ENCODE peak calls at places on chromosome 22, in nine cellular contexts. P, X, H, Q, F, B, Z, N and C are unnamed samples.
A peak's percentile ranks its signal among the peaks of the same experiment; 100 is the strongest.

GRCh38 chr22:26364066-26365015 is 64.7 kb upstream of the ASPHD2 start:
- DNase-seq in F (peak; percentile 79), P (peak; percentile 21), N (no peak), H (peak; percentile 49), Q (peak; percentile 70), Z (peak; percentile 20), X (peak; percentile 80), B (peak; percentile 59), C (no peak)

GRCh38 chr22:17086301-17086700 is 1.5 kb downstream of the IL17RA start:
- DNase-seq in Z (no peak), X (no peak), B (no peak), P (no peak), N (no peak), Q (no peak), H (no peak), F (no peak), C (no peak)

GRCh38 chr22:30298005-30298701 is 8.8 kb upstream of the CASTOR1 start:
- DNase-seq in N (no peak), Q (peak; percentile 60), X (no peak), H (no peak), F (no peak), Z (no peak), P (no peak), B (no peak), C (no peak)

GRCh38 chr22:32204211-32204855 is 540 bp downstream of the RFPL2 start:
- DNase-seq in N (no peak), Q (peak; percentile 47), X (no peak), Z (no peak), P (no peak), H (no peak), F (no peak), B (peak; percentile 66), C (no peak)

GRCh38 chr22:21735198-21736083 is at the start of gene YPEL1:
- DNase-seq in Z (peak; percentile 97), B (peak; percentile 99), N (peak; percentile 98), X (peak; percentile 95), P (peak; percentile 96), Q (peak; percentile 97), H (peak; percentile 97), F (peak; percentile 70), C (peak; percentile 99)

GRCh38 chr22:44920183-44920582 is 89.6 kb downstream of the PHF21B start:
- DNase-seq in X (no peak), F (no peak), H (no peak), Q (no peak), N (no peak), P (no peak), B (peak; percentile 29), Z (no peak), C (peak; percentile 32)

GRCh38 chr22:16960884-16961249 is 47.2 kb downstream of the GAB4 start:
- DNase-seq in P (no peak), N (no peak), Z (no peak), F (no peak), B (no peak), X (no peak), Q (no peak), H (no peak), C (peak; percentile 66)

GRCh38 chr22:31958625-31959239 is 14.4 kb downstream of the YWHAH start:
- DNase-seq in H (no peak), P (no peak), Q (no peak), F (no peak), X (no peak), Z (no peak), B (no peak), N (no peak), C (peak; percentile 39)

GRCh38 chr22:39215430-39216142 is 29.2 kb downstream of the PDGFB start:
- DNase-seq in B (no peak), Z (no peak), P (no peak), N (peak; percentile 25), X (no peak), F (peak; percentile 35), Q (no peak), H (no peak), C (peak; percentile 61)

GRCh38 chr22:30234786-30235470 is 11.6 kb downstream of the LIF start:
- DNase-seq in Z (no peak), F (no peak), N (no peak), X (peak; percentile 82), P (no peak), B (no peak), Q (peak; percentile 74), H (no peak), C (no peak)

GRCh38 chr22:47837703-47838102 is 1075.3 kb downstream of the TBC1D22A start:
- DNase-seq in H (no peak), Z (no peak), X (no peak), F (peak; percentile 13), P (no peak), Q (no peak), B (no peak), N (no peak), C (no peak)

GRCh38 chr22:43398246-43398645 is 13.6 kb upstream of the MPPED1 start:
- DNase-seq in Q (no peak), Z (no peak), B (no peak), H (no peak), N (no peak), F (no peak), X (no peak), P (no peak), C (no peak)

GRCh38 chr22:33544707-33545106 is 375.6 kb downstream of the LARGE1 start:
- DNase-seq in H (no peak), P (no peak), N (no peak), Z (no peak), Q (no peak), B (no peak), F (no peak), X (peak; percentile 72), C (no peak)

GRCh38 chr22:30806391-30806861 is 111.8 kb downstream of the OSBP2 start:
- DNase-seq in N (no peak), F (peak; percentile 66), Q (no peak), B (no peak), Z (no peak), P (no peak), H (no peak), X (peak; percentile 67), C (no peak)

GRCh38 chr22:47088480-47089145 is 326.2 kb downstream of the TBC1D22A start:
- DNase-seq in Q (no peak), H (no peak), P (no peak), B (no peak), Z (no peak), F (no peak), X (peak; percentile 10), N (no peak), C (no peak)

GRCh38 chr22:23531283-23531921 is 48.7 kb downstream of the IGLL1 start:
- DNase-seq in F (no peak), X (no peak), B (peak; percentile 50), Z (no peak), P (no peak), H (no peak), N (peak; percentile 33), Q (no peak), C (peak; percentile 54)

DNA sequence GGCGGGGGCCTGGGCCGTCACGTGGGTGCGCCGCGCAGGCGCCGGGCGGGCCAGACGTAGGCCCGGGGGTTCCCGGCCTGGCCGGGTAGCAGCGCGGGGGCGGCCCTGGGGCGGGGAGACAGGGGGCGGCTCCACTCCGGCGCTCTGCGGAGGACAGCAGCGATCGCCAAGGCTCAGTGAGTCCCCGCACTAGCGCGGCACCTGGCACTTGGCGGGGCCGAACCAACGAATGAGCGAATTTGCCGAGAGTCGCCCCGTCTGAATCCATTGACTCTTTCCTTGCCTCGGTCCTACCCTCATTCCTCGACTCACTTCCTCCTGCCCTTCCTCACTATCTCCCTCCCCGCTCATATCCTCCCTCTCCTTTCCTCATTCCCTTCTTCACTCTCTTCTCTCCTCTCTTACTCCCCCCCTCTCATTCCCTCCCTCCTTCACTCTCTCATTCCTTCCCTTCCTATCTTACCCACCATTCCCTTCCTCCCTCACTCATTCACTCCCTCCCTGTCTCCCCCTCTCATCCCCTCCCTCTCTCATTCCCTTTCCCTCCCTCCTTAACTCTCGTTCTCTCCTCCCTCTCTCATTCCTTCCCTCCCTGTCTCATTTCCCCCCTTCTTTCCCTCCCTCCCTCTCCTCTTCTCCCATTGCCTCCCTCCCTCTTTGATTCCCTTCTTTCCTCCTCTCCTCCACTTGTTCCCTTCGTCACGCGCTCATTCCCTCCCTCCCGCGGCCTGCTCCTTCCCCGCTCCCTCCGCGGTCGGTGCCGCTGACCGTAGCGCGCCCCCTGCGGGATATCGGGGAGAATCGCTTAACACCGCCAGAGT is 476 bp upstream of the KLHL22 start:
- DNase-seq in F (peak; percentile 73), Z (peak; percentile 92), B (peak; percentile 95), N (peak; percentile 96), Q (peak; percentile 93), P (peak; percentile 92), X (peak; percentile 87), H (peak; percentile 94), C (peak; percentile 99)
- TF ChIP-seq POLR2A in F (peak; percentile 82), Z (peak; percentile 51), B (peak; percentile 77), N (peak; percentile 81), Q (peak; percentile 89), P (peak; percentile 59), X (peak; percentile 93), H (peak; percentile 56), C (no peak)

GRCh38 chr22:37905534-37906363 is at the start of gene MICALL1:
- DNase-seq in B (peak; percentile 80), Q (peak; percentile 85), Z (peak; percentile 72), N (peak; percentile 87), H (peak; percentile 74), F (no peak), P (peak; percentile 81), X (peak; percentile 67), C (peak; percentile 95)
- TF ChIP-seq CTCF in B (peak; percentile 27), Q (peak; percentile 90), Z (peak; percentile 35), N (no peak), H (no peak), F (no peak), P (peak; percentile 68), X (peak; percentile 46), C (peak; percentile 35)

GRCh38 chr22:28884754-28885375 is 1.5 kb downstream of the ZNRF3 start:
- DNase-seq in N (no peak), Z (no peak), F (no peak), X (no peak), B (no peak), H (no peak), Q (no peak), P (no peak), C (peak; percentile 59)

GRCh38 chr22:28882545-28882877 is 861 bp upstream of the ZNRF3 start:
- DNase-seq in F (peak; percentile 8), P (no peak), Q (no peak), Z (no peak), H (no peak), X (no peak), B (peak; percentile 54), N (no peak), C (no peak)

GRCh38 chr22:28883657-28883916 is 215 bp downstream of the ZNRF3 start:
- DNase-seq in P (no peak), F (no peak), Z (no peak), B (no peak), N (no peak), Q (no peak), H (no peak), X (no peak), C (no peak)

GRCh38 chr22:28883917-28884753 is 763 bp downstream of the ZNRF3 start:
- DNase-seq in X (peak; percentile 44), Q (peak; percentile 60), P (peak; percentile 53), B (peak; percentile 65), F (peak; percentile 12), N (peak; percentile 72), Z (peak; percentile 57), H (peak; percentile 33), C (peak; percentile 90)

GRCh38 chr22:28882878-28883656 is at the start of gene ZNRF3:
- DNase-seq in H (peak; percentile 92), F (peak; percentile 83), X (peak; percentile 91), Z (peak; percentile 95), N (peak; percentile 95), Q (peak; percentile 94), B (peak; percentile 97), P (peak; percentile 90), C (peak; percentile 97)
- TF ChIP-seq POLR2A in H (peak; percentile 7), F (peak; percentile 29), X (peak; percentile 41), Z (peak; percentile 31), N (peak; percentile 21), Q (peak; percentile 35), B (no peak), P (peak; percentile 65), C (no peak)

GRCh38 chr22:35837328-35837727 is 119.7 kb downstream of the APOL5 start:
- DNase-seq in H (no peak), N (no peak), F (no peak), Q (no peak), X (no peak), P (no peak), Z (no peak), B (no peak), C (no peak)
- TF ChIP-seq CTCF in H (no peak), N (no peak), F (no peak), Q (no peak), X (no peak), P (no peak), Z (no peak), B (no peak), C (no peak)